ENCODE peak calls at places on chromosomes 1 and 21, in six cellular contexts. P is HepG2, S is H1, H is K562, J is GM12891, E is GM12878. Z is an unnamed sample.
A peak's percentile ranks its signal among the peaks of the same experiment; 100 is the strongest.

GRCh38 chr1:56578664-56578962 is 750 bp downstream of the PLPP3 start:
- DNase-seq in P (no peak), S (no peak), H (no peak), J (peak; percentile 31), E (no peak), Z (no peak)

GRCh38 chr1:229671310-229671709 is 45.3 kb downstream of the URB2 start:
- DNase-seq in P (no peak), S (no peak), H (no peak), J (no peak), E (no peak), Z (no peak)

GRCh38 chr1:180428782-180429695 is 73.3 kb downstream of the ACBD6 start:
- DNase-seq in P (no peak), S (no peak), H (no peak), J (no peak), E (no peak), Z (no peak)

GRCh38 chr1:240234477-240235225 is 143.0 kb downstream of the FMN2 start:
- DNase-seq in P (no peak), S (no peak), H (no peak), J (no peak), E (no peak), Z (no peak)

GRCh38 chr1:66231162-66232077 is 302.5 kb upstream of the SGIP1 start:
- DNase-seq in P (no peak), S (no peak), H (no peak), J (no peak), E (no peak), Z (no peak)

GRCh38 chr21:45356251-45356650 is 48.7 kb upstream of the COL18A1 start:
- DNase-seq in P (peak; percentile 42), S (no peak), H (peak; percentile 50), J (no peak), E (no peak), Z (no peak)

GRCh38 chr1:43968348-43968948 is 1.4 kb upstream of the DPH2 start:
- DNase-seq in P (no peak), S (peak; percentile 80), H (peak; percentile 73), J (no peak), E (no peak), Z (no peak)

GRCh38 chr1:184801503-184801902 is 46.8 kb upstream of the EDEM3 start:
- DNase-seq in P (no peak), S (no peak), H (no peak), J (no peak), E (no peak), Z (no peak)

GRCh38 chr1:36199934-36200741 is 24.1 kb upstream of the THRAP3 start:
- DNase-seq in P (no peak), S (no peak), H (no peak), J (no peak), E (no peak), Z (no peak)

GRCh38 chr1:240732390-240732789 is 120.4 kb upstream of the GREM2 start:
- DNase-seq in P (peak; percentile 53), S (no peak), H (peak; percentile 41), J (peak; percentile 14), E (no peak), Z (no peak)

GRCh38 chr1:9453375-9454093 is 85.7 kb upstream of the SLC25A33 start:
- DNase-seq in P (no peak), S (no peak), H (no peak), J (no peak), E (no peak), Z (no peak)

GRCh38 chr1:242139437-242139836 is 140.5 kb upstream of the MAP1LC3C start:
- DNase-seq in P (no peak), S (no peak), H (no peak), J (no peak), E (peak; percentile 13), Z (no peak)

GRCh38 chr1:242139986-242140385 is 141.1 kb upstream of the MAP1LC3C start:
- DNase-seq in P (no peak), S (no peak), H (no peak), J (no peak), E (no peak), Z (no peak)

GRCh38 chr1:242146640-242147039 is 147.7 kb upstream of the MAP1LC3C start:
- DNase-seq in P (no peak), S (no peak), H (no peak), J (no peak), E (no peak), Z (no peak)

GRCh38 chr1:242140871-242141270 is 142.0 kb upstream of the MAP1LC3C start:
- DNase-seq in P (no peak), S (no peak), H (no peak), J (no peak), E (no peak), Z (no peak)
- TF ChIP-seq TAF1 in P (no peak), S (no peak), H (no peak), J (no peak), E (no peak), Z (no peak)

GRCh38 chr1:235357485-235358378 is 9.5 kb upstream of the TBCE start:
- DNase-seq in P (no peak), S (peak; percentile 51), H (no peak), J (no peak), E (no peak), Z (no peak)
- TF ChIP-seq POLR2A in P (no peak), S (no peak), H (no peak), J (no peak), E (no peak), Z (no peak)

DNA sequence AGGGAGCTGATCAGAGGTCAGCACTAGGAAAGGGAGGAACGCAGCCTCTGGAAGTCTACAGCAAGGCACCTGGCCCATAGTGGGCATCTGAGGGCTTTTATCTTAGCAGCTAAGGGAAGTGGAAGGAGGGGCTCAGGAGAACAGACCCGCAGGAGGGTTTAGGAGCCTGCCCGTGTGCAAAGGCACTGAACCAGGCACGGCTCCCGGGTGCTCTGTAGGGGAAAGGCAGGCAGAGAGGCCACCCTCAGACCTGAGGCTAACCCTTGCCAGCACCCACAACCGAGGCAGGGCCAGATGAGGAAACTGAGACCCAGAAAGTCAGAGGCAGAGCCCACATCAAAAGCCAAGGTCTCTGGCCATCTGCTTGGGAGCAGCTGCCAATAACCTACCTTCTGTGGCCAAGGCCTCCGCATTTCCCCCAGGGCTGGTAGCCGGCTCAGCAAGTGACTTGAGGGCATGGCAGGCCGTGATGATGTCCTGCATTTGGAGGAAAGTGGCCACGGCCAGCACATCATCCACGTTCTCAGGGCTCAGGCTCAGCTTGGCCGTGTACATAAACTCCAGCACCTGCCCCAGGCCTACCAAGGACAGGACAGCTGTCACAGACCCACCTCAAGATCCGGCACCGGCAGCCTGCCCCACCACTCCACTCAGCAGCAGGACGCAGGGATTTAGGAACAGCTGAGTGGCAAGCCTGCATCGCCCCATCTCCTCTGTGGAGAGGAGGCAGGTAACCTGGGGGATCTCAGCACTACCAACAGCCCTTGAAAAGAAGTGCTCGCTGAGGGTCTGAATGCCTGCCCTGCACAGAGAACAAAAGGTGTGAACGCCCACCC is 29.1 kb downstream of the ZBTB17 start:
- DNase-seq in P (no peak), S (no peak), H (no peak), J (no peak), E (no peak), Z (no peak)
- TF ChIP-seq TAF1 in P (no peak), S (no peak), H (no peak), J (no peak), E (no peak), Z (no peak)

DNA sequence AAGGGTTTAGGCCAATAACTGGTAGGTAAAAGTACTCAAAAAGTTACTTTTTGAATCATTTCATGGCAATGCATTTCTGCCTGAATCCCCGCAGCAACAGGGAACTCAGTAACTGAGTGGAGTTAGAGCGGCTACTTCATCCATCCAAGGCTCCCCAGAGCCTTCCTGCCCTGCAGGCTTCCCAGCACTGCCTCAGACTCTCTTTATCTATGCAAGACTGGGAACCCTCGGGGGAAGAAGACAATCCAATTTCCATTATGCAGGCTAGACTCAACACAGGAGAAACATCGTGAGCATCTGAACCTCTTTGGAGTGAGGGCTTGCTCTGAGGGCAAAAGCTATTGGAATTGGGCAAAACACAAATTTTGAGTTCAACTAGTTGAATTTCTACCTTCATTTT is 23.1 kb downstream of the ZMYND12 start:
- DNase-seq in P (no peak), S (no peak), H (no peak), J (no peak), E (no peak), Z (no peak)
- TF ChIP-seq POLR2A in P (no peak), S (no peak), H (no peak), J (no peak), E (no peak), Z (no peak)

GRCh38 chr1:200311256-200311655 is 98.6 kb downstream of the ZNF281 start:
- DNase-seq in P (no peak), S (no peak), H (no peak), J (no peak), E (no peak), Z (no peak)
- TF ChIP-seq TAF1 in P (no peak), S (no peak), H (no peak), J (no peak), E (no peak), Z (no peak)

DNA sequence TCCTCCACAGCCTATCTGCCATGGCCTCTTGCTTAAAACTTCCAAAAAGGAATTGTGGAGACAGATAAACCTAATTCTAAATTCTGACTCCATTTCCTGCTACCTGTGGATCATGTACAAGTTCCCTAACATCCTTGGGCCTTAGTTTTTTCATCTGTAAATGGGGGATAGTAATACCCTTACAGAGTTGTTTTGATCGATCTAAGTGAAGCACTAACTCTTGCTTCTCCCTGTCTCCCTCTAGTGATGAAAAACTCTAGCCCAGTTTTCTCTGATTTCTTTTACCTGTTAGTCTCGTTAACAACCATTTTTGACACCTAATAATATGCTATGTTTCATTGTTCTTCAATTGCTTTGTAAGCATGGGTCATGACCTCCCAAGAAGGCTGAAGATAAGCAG is 65.9 kb downstream of the TM2D1 start:
- DNase-seq in P (no peak), S (no peak), H (no peak), J (no peak), E (no peak), Z (no peak)
- TF ChIP-seq POLR2A in P (no peak), S (no peak), H (no peak), J (no peak), E (no peak), Z (no peak)

GRCh38 chr21:36257657-36258056 is 62.3 kb upstream of the MORC3 start:
- DNase-seq in P (no peak), S (no peak), H (no peak), J (no peak), E (no peak), Z (no peak)

GRCh38 chr21:36260030-36260787 is 59.8 kb upstream of the MORC3 start:
- DNase-seq in P (peak; percentile 55), S (no peak), H (peak; percentile 63), J (peak; percentile 44), E (peak; percentile 53), Z (no peak)

GRCh38 chr21:36263797-36264196 is 56.2 kb upstream of the MORC3 start:
- DNase-seq in P (no peak), S (no peak), H (no peak), J (no peak), E (no peak), Z (no peak)

GRCh38 chr21:36260802-36261201 is 59.2 kb upstream of the MORC3 start:
- DNase-seq in P (no peak), S (no peak), H (no peak), J (no peak), E (no peak), Z (no peak)

GRCh38 chr21:36261459-36261858 is 58.5 kb upstream of the MORC3 start:
- DNase-seq in P (no peak), S (no peak), H (no peak), J (no peak), E (no peak), Z (no peak)
- TF ChIP-seq TAF1 in P (no peak), S (no peak), H (no peak), J (no peak), E (no peak), Z (no peak)